ENCODE peak calls at places on chromosomes 5 and 9, in five cellular contexts. One of them, this sample, is unnamed. For H3K27me3, the result is how much of the 10 kb centered on the place peaks cover.

GRCh38 chr9:129910628-129911567 is 75.6 kb downstream of the USP20 start:
- DNase-seq in psoas muscle: no peak
- DNase-seq in MM.1S: no peak
- DNase-seq in breast epithelium: no peak
- DNase-seq in colonic mucosa: no peak
- DNase-seq in this sample: no peak

GRCh38 chr5:96377167-96377566 is 55.9 kb downstream of the PCSK1 start:
- DNase-seq in psoas muscle: no peak
- DNase-seq in MM.1S: no peak
- DNase-seq in colonic mucosa: no peak
- DNase-seq in breast epithelium: no peak
- DNase-seq in this sample: no peak

GRCh38 chr5:132389453-132390286 is 20.2 kb downstream of the SLC22A5 start:
- DNase-seq in breast epithelium: peak
- DNase-seq in colonic mucosa: peak
- DNase-seq in MM.1S: no peak
- DNase-seq in psoas muscle: peak
- DNase-seq in this sample: peak

GRCh38 chr5:149887622-149888183 is 56.9 kb downstream of the PDE6A start:
- DNase-seq in MM.1S: no peak
- DNase-seq in breast epithelium: no peak
- DNase-seq in colonic mucosa: no peak
- DNase-seq in psoas muscle: no peak
- DNase-seq in this sample: no peak

GRCh38 chr5:116543501-116543900 is 31.1 kb downstream of the SEMA6A start:
- DNase-seq in MM.1S: no peak
- DNase-seq in colonic mucosa: no peak
- DNase-seq in psoas muscle: no peak
- DNase-seq in breast epithelium: no peak
- DNase-seq in this sample: no peak

GRCh38 chr9:77218612-77219011 is 41.3 kb downstream of the VPS13A start:
- DNase-seq in MM.1S: no peak
- DNase-seq in colonic mucosa: no peak
- DNase-seq in psoas muscle: no peak
- DNase-seq in breast epithelium: no peak
- DNase-seq in this sample: no peak

GRCh38 chr5:31651241-31651640 is 12.3 kb downstream of the PDZD2 start:
- DNase-seq in colonic mucosa: no peak
- DNase-seq in breast epithelium: no peak
- DNase-seq in psoas muscle: no peak
- DNase-seq in MM.1S: no peak
- DNase-seq in this sample: no peak

GRCh38 chr5:149671544-149671943 is 58.6 kb upstream of the PPARGC1B start:
- DNase-seq in breast epithelium: no peak
- DNase-seq in MM.1S: no peak
- DNase-seq in colonic mucosa: peak
- DNase-seq in psoas muscle: no peak
- DNase-seq in this sample: no peak

GRCh38 chr5:74555991-74556390 is 84.5 kb downstream of the ENC1 start:
- DNase-seq in colonic mucosa: no peak
- DNase-seq in breast epithelium: no peak
- DNase-seq in MM.1S: no peak
- DNase-seq in psoas muscle: no peak
- DNase-seq in this sample: no peak

GRCh38 chr5:10513501-10514442 is 50.1 kb upstream of the ANKRD33B start:
- DNase-seq in MM.1S: no peak
- DNase-seq in breast epithelium: no peak
- DNase-seq in colonic mucosa: no peak
- DNase-seq in psoas muscle: no peak
- DNase-seq in this sample: no peak

GRCh38 chr9:109417054-109417453 is 81.1 kb downstream of the PTPN3 start:
- DNase-seq in MM.1S: no peak
- DNase-seq in breast epithelium: no peak
- DNase-seq in colonic mucosa: peak
- DNase-seq in psoas muscle: no peak
- DNase-seq in this sample: no peak

GRCh38 chr5:170473642-170474041 is 30.2 kb upstream of the KCNIP1 start:
- DNase-seq in breast epithelium: no peak
- DNase-seq in psoas muscle: no peak
- DNase-seq in colonic mucosa: no peak
- DNase-seq in MM.1S: no peak
- DNase-seq in this sample: no peak

GRCh38 chr9:16718296-16718695 is 152.2 kb downstream of the BNC2 start:
- DNase-seq in MM.1S: no peak
- DNase-seq in colonic mucosa: no peak
- DNase-seq in breast epithelium: no peak
- DNase-seq in psoas muscle: no peak
- DNase-seq in this sample: no peak

GRCh38 chr5:176779537-176779936 is 30.8 kb upstream of the UNC5A start:
- DNase-seq in breast epithelium: no peak
- DNase-seq in colonic mucosa: no peak
- DNase-seq in psoas muscle: no peak
- DNase-seq in MM.1S: no peak
- DNase-seq in this sample: peak

GRCh38 chr9:82882744-82883143 is 180.2 kb downstream of the RASEF start:
- DNase-seq in psoas muscle: no peak
- DNase-seq in breast epithelium: no peak
- DNase-seq in MM.1S: no peak
- DNase-seq in colonic mucosa: no peak
- DNase-seq in this sample: no peak

GRCh38 chr9:100914266-100914665 is 114.3 kb upstream of the PLPPR1 start:
- DNase-seq in psoas muscle: no peak
- DNase-seq in breast epithelium: no peak
- DNase-seq in MM.1S: no peak
- DNase-seq in colonic mucosa: no peak
- DNase-seq in this sample: no peak

GRCh38 chr5:171946382-171946781 is 60.1 kb downstream of the FBXW11 start:
- DNase-seq in breast epithelium: no peak
- DNase-seq in psoas muscle: no peak
- DNase-seq in MM.1S: no peak
- DNase-seq in colonic mucosa: no peak
- DNase-seq in this sample: no peak

GRCh38 chr5:96807099-96807654 is 568 bp downstream of the ERAP1 start:
- DNase-seq in colonic mucosa: peak
- DNase-seq in MM.1S: peak
- DNase-seq in psoas muscle: peak
- DNase-seq in breast epithelium: peak
- DNase-seq in this sample: peak

GRCh38 chr5:956941-957729 is 51.5 kb upstream of the NKD2 start:
- DNase-seq in breast epithelium: peak
- DNase-seq in psoas muscle: peak
- DNase-seq in colonic mucosa: no peak
- DNase-seq in MM.1S: peak
- DNase-seq in this sample: no peak

GRCh38 chr5:33340195-33340594 is 100.6 kb upstream of the TARS1 start:
- DNase-seq in MM.1S: no peak
- DNase-seq in colonic mucosa: no peak
- DNase-seq in psoas muscle: no peak
- DNase-seq in breast epithelium: no peak
- DNase-seq in this sample: no peak

GRCh38 chr5:42943931-42944631 is 96.0 kb downstream of the ANXA2R start:
- DNase-seq in MM.1S: no peak
- DNase-seq in psoas muscle: no peak
- DNase-seq in colonic mucosa: no peak
- DNase-seq in breast epithelium: no peak
- DNase-seq in this sample: no peak

GRCh38 chr5:175696139-175696854 is 38.4 kb downstream of the HRH2 start:
- DNase-seq in psoas muscle: peak
- DNase-seq in MM.1S: no peak
- DNase-seq in colonic mucosa: peak
- DNase-seq in breast epithelium: no peak
- DNase-seq in this sample: peak

GRCh38 chr9:124045076-124045829 is 33.7 kb downstream of the LHX2 start:
- DNase-seq in psoas muscle: peak
- DNase-seq in MM.1S: no peak
- DNase-seq in colonic mucosa: peak
- DNase-seq in breast epithelium: peak
- DNase-seq in this sample: no peak
- H3K27me3 ChIP-seq in psoas muscle: half or more
- H3K27me3 ChIP-seq in MM.1S: under half
- H3K27me3 ChIP-seq in colonic mucosa: under half
- H3K27me3 ChIP-seq in breast epithelium: under half
- H3K27me3 ChIP-seq in this sample: under half

GRCh38 chr9:133592731-133593409 is 16.3 kb downstream of the FAM163B start:
- DNase-seq in colonic mucosa: no peak
- DNase-seq in psoas muscle: no peak
- DNase-seq in MM.1S: no peak
- DNase-seq in breast epithelium: no peak
- DNase-seq in this sample: no peak
- TF ChIP-seq CTCF in colonic mucosa: no peak
- TF ChIP-seq CTCF in psoas muscle: no peak
- TF ChIP-seq CTCF in MM.1S: no peak
- TF ChIP-seq CTCF in breast epithelium: no peak
- TF ChIP-seq CTCF in this sample: no peak

DNA sequence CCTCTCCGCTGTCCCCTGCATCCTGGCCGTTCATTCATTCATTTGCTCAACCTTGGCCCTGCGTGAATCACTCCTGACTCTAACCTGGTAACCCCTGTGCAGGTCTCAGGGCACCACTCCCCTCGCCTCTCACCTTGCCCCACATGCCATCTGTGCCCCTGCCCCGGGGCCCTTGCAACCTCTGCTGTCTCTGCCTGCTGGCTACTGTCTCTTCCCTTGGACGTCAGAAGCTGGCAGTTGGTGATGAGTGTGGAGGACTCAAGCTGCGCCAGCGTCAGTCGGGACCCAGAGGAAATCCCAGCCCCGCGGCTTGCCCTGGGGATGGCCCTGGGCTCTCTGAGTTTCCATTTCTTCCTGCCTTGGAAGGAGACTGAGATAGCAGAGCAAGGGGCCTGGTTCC is 154.9 kb downstream of the OLFM1 start:
- DNase-seq in colonic mucosa: no peak
- DNase-seq in breast epithelium: no peak
- DNase-seq in MM.1S: no peak
- DNase-seq in psoas muscle: peak
- DNase-seq in this sample: no peak
- H3K27me3 ChIP-seq in colonic mucosa: under half
- H3K27me3 ChIP-seq in breast epithelium: half or more
- H3K27me3 ChIP-seq in MM.1S: half or more
- H3K27me3 ChIP-seq in psoas muscle: half or more
- H3K27me3 ChIP-seq in this sample: under half

DNA sequence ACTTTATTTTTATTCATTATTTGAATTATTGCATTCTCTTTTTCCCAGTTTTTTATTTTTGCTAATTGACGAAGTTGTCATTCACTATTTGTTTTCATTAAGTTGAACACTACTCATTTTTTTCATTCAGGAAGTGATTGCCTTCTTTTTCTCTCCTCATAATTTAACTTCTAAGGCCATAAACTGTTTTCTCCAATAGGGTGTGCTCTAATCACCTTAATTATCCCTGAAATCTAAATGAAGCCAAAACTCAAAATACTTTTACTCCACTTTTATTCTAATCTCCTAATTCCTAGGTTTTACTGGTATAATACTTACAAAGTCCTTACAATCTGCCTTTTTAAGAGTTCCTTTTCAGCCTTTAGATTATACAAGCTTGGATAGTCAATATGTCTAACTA is 2.9 kb upstream of the OR13C2 start:
- DNase-seq in psoas muscle: no peak
- DNase-seq in colonic mucosa: no peak
- DNase-seq in breast epithelium: no peak
- DNase-seq in MM.1S: peak
- DNase-seq in this sample: no peak
- TF ChIP-seq CTCF in psoas muscle: no peak
- TF ChIP-seq CTCF in colonic mucosa: no peak
- TF ChIP-seq CTCF in breast epithelium: no peak
- TF ChIP-seq CTCF in MM.1S: peak
- TF ChIP-seq CTCF in this sample: no peak

GRCh38 chr9:132589148-132590036 is 7.0 kb downstream of the BARHL1 start:
- DNase-seq in MM.1S: no peak
- DNase-seq in colonic mucosa: no peak
- DNase-seq in breast epithelium: no peak
- DNase-seq in psoas muscle: no peak
- DNase-seq in this sample: no peak
- H3K27me3 ChIP-seq in MM.1S: under half
- H3K27me3 ChIP-seq in colonic mucosa: half or more
- H3K27me3 ChIP-seq in breast epithelium: half or more
- H3K27me3 ChIP-seq in psoas muscle: half or more
- H3K27me3 ChIP-seq in this sample: under half

DNA sequence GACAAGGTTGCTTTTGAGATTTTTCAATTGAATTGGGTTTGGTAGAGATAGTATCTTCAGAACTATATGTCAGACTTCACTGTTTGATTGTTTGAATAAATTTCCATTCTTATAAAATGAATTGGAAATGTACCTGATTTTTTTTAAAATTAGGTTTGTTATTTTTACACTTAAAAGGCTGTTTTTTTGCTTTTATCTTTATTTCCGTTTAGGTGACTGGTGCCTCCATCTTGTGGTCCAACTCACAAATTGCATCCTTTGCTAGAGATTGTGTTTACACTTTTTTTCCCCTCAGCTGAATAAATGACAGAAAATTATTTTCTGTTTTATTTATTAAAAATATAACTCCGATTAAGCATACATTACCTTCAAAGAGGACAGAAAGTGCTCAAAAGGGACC is 15.6 kb downstream of the NDUFAF2 start:
- DNase-seq in colonic mucosa: no peak
- DNase-seq in breast epithelium: no peak
- DNase-seq in MM.1S: peak
- DNase-seq in psoas muscle: no peak
- DNase-seq in this sample: no peak
- TF ChIP-seq CTCF in colonic mucosa: no peak
- TF ChIP-seq CTCF in breast epithelium: no peak
- TF ChIP-seq CTCF in MM.1S: peak
- TF ChIP-seq CTCF in psoas muscle: peak
- TF ChIP-seq CTCF in this sample: no peak

This sample was measured in ascending aorta.